ENCODE peak calls at places on chromosomes 7 and 10, in five cellular contexts. One of them, this sample, is unnamed. For H3K36me3 and H3K27me3, the result is how much of the 10 kb centered on the place peaks cover.

GRCh38 chr10:86657396-86658011 is 3.2 kb downstream of the OPN4 start:
- DNase-seq in astrocyte: no peak
- DNase-seq in esophagus squamous epithelium: no peak
- DNase-seq in cardiac muscle cell: no peak
- DNase-seq in fibroblast of lung: no peak
- DNase-seq in this sample: no peak

GRCh38 chr7:139108256-139109187 is 998 bp downstream of the ZC3HAV1 start:
- DNase-seq in astrocyte: peak
- DNase-seq in fibroblast of lung: peak
- DNase-seq in cardiac muscle cell: peak
- DNase-seq in esophagus squamous epithelium: no peak
- DNase-seq in this sample: no peak

GRCh38 chr7:69553190-69553589 is 45.1 kb upstream of the AUTS2 start:
- DNase-seq in astrocyte: no peak
- DNase-seq in fibroblast of lung: no peak
- DNase-seq in cardiac muscle cell: no peak
- DNase-seq in esophagus squamous epithelium: no peak
- DNase-seq in this sample: no peak

GRCh38 chr7:81574723-81575326 is 195.0 kb downstream of the HGF start:
- DNase-seq in cardiac muscle cell: peak
- DNase-seq in esophagus squamous epithelium: no peak
- DNase-seq in astrocyte: peak
- DNase-seq in fibroblast of lung: peak
- DNase-seq in this sample: peak

GRCh38 chr7:79282051-79282694 is 171.3 kb downstream of the MAGI2 start:
- DNase-seq in esophagus squamous epithelium: no peak
- DNase-seq in fibroblast of lung: peak
- DNase-seq in cardiac muscle cell: peak
- DNase-seq in astrocyte: peak
- DNase-seq in this sample: peak

GRCh38 chr10:61356342-61356741 is 96.8 kb downstream of the TMEM26 start:
- DNase-seq in cardiac muscle cell: no peak
- DNase-seq in esophagus squamous epithelium: no peak
- DNase-seq in fibroblast of lung: no peak
- DNase-seq in astrocyte: no peak
- DNase-seq in this sample: peak

GRCh38 chr7:152435384-152436278 is at the start of gene KMT2C:
- DNase-seq in cardiac muscle cell: peak
- DNase-seq in fibroblast of lung: peak
- DNase-seq in esophagus squamous epithelium: no peak
- DNase-seq in astrocyte: no peak
- DNase-seq in this sample: no peak

GRCh38 chr7:18541189-18541870 is 45.8 kb downstream of the HDAC9 start:
- DNase-seq in cardiac muscle cell: peak
- DNase-seq in fibroblast of lung: peak
- DNase-seq in esophagus squamous epithelium: no peak
- DNase-seq in astrocyte: peak
- DNase-seq in this sample: no peak

GRCh38 chr7:74043523-74043951 is 15.6 kb downstream of the ELN start:
- DNase-seq in cardiac muscle cell: peak
- DNase-seq in astrocyte: peak
- DNase-seq in esophagus squamous epithelium: no peak
- DNase-seq in fibroblast of lung: no peak
- DNase-seq in this sample: no peak

GRCh38 chr7:104149822-104150221 is 58.0 kb downstream of the ORC5 start:
- DNase-seq in astrocyte: no peak
- DNase-seq in cardiac muscle cell: no peak
- DNase-seq in fibroblast of lung: no peak
- DNase-seq in esophagus squamous epithelium: no peak
- DNase-seq in this sample: no peak

GRCh38 chr7:73811760-73812168 is 19.0 kb upstream of the CLDN4 start:
- DNase-seq in fibroblast of lung: peak
- DNase-seq in esophagus squamous epithelium: no peak
- DNase-seq in astrocyte: peak
- DNase-seq in cardiac muscle cell: peak
- DNase-seq in this sample: peak

GRCh38 chr7:113085781-113086390 is 741 bp downstream of the GPR85 start:
- DNase-seq in astrocyte: peak
- DNase-seq in fibroblast of lung: peak
- DNase-seq in cardiac muscle cell: peak
- DNase-seq in esophagus squamous epithelium: no peak
- DNase-seq in this sample: no peak

GRCh38 chr10:7311256-7312178 is 99.3 kb downstream of the SFMBT2 start:
- DNase-seq in esophagus squamous epithelium: no peak
- DNase-seq in fibroblast of lung: no peak
- DNase-seq in astrocyte: peak
- DNase-seq in cardiac muscle cell: no peak
- DNase-seq in this sample: peak

GRCh38 chr10:27717851-27718250 is 27.8 kb downstream of the MKX start:
- DNase-seq in fibroblast of lung: no peak
- DNase-seq in esophagus squamous epithelium: no peak
- DNase-seq in cardiac muscle cell: no peak
- DNase-seq in astrocyte: no peak
- DNase-seq in this sample: no peak

GRCh38 chr10:27716521-27716920 is 29.1 kb downstream of the MKX start:
- DNase-seq in cardiac muscle cell: no peak
- DNase-seq in fibroblast of lung: no peak
- DNase-seq in astrocyte: no peak
- DNase-seq in esophagus squamous epithelium: no peak
- DNase-seq in this sample: no peak

GRCh38 chr10:27720529-27720928 is 25.1 kb downstream of the MKX start:
- DNase-seq in cardiac muscle cell: no peak
- DNase-seq in esophagus squamous epithelium: no peak
- DNase-seq in astrocyte: no peak
- DNase-seq in fibroblast of lung: no peak
- DNase-seq in this sample: no peak

GRCh38 chr10:27717191-27717590 is 28.4 kb downstream of the MKX start:
- DNase-seq in astrocyte: no peak
- DNase-seq in esophagus squamous epithelium: no peak
- DNase-seq in fibroblast of lung: no peak
- DNase-seq in cardiac muscle cell: no peak
- DNase-seq in this sample: no peak

DNA sequence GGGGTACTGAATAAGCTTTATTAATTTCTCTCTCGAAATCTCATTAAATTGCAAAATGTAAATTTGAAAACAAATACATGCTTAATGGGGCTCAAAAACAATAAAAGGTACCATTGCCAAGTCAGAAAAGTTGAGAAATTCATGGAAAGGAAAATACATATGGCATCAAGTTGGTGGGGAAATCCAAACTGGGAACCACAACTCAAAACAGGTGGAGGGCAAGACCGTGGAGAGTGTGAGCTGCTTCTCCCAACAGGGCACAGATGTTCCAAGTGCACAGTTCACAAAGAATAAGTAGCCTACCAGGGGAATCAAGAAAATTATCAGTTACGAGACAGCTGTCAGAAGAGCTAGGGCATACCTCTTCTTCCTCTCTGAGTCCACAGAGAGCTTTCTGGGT is 26.6 kb downstream of the MKX start:
- DNase-seq in esophagus squamous epithelium: no peak
- DNase-seq in cardiac muscle cell: no peak
- DNase-seq in astrocyte: no peak
- DNase-seq in fibroblast of lung: no peak
- DNase-seq in this sample: no peak
- H3K36me3 ChIP-seq in esophagus squamous epithelium: under half
- H3K36me3 ChIP-seq in cardiac muscle cell: under half
- H3K36me3 ChIP-seq in astrocyte: under half
- H3K36me3 ChIP-seq in fibroblast of lung: under half
- H3K36me3 ChIP-seq in this sample: under half

DNA sequence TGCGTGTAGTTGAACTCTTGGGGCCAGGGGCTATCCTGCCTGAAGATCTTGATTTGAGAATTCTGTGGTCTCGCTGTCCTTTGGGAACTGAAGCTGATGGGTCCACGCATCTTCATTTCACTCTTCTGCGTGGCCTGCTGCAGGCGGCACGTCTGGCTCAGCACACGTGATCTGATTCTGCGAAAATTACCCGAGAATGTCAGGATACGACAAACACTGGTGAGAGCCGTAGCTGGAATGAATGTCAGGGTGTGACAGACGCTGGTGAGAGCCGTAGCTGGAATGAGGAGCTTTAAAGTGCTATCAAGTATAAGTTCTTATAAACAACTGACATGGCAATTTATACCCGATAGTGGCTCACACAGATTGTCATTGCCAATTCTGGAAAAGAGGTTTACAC is 44.6 kb upstream of the CFAP46 start:
- DNase-seq in astrocyte: no peak
- DNase-seq in fibroblast of lung: no peak
- DNase-seq in esophagus squamous epithelium: no peak
- DNase-seq in cardiac muscle cell: no peak
- DNase-seq in this sample: no peak
- H3K27me3 ChIP-seq in astrocyte: under half
- H3K27me3 ChIP-seq in fibroblast of lung: under half
- H3K27me3 ChIP-seq in esophagus squamous epithelium: under half
- H3K27me3 ChIP-seq in cardiac muscle cell: under half
- H3K27me3 ChIP-seq in this sample: under half

GRCh38 chr10:49609283-49610014 is 661 bp upstream of the SLC18A3 start:
- DNase-seq in astrocyte: no peak
- DNase-seq in cardiac muscle cell: no peak
- DNase-seq in esophagus squamous epithelium: no peak
- DNase-seq in fibroblast of lung: no peak
- DNase-seq in this sample: no peak

GRCh38 chr10:49608925-49609282 is 1.2 kb upstream of the SLC18A3 start:
- DNase-seq in astrocyte: no peak
- DNase-seq in fibroblast of lung: no peak
- DNase-seq in esophagus squamous epithelium: no peak
- DNase-seq in cardiac muscle cell: no peak
- DNase-seq in this sample: no peak

GRCh38 chr10:49606981-49607535 is 3.1 kb upstream of the SLC18A3 start:
- DNase-seq in esophagus squamous epithelium: no peak
- DNase-seq in fibroblast of lung: peak
- DNase-seq in astrocyte: peak
- DNase-seq in cardiac muscle cell: peak
- DNase-seq in this sample: peak

GRCh38 chr10:49610015-49610734 is at the start of gene SLC18A3:
- DNase-seq in esophagus squamous epithelium: no peak
- DNase-seq in cardiac muscle cell: no peak
- DNase-seq in fibroblast of lung: no peak
- DNase-seq in astrocyte: no peak
- DNase-seq in this sample: no peak

GRCh38 chr10:49608166-49608758 is 1.8 kb upstream of the SLC18A3 start:
- DNase-seq in cardiac muscle cell: no peak
- DNase-seq in esophagus squamous epithelium: no peak
- DNase-seq in astrocyte: no peak
- DNase-seq in fibroblast of lung: no peak
- DNase-seq in this sample: no peak
- H3K4me3 ChIP-seq in cardiac muscle cell: no peak
- H3K4me3 ChIP-seq in esophagus squamous epithelium: no peak
- H3K4me3 ChIP-seq in astrocyte: no peak
- H3K4me3 ChIP-seq in fibroblast of lung: no peak
- H3K4me3 ChIP-seq in this sample: no peak

DNA sequence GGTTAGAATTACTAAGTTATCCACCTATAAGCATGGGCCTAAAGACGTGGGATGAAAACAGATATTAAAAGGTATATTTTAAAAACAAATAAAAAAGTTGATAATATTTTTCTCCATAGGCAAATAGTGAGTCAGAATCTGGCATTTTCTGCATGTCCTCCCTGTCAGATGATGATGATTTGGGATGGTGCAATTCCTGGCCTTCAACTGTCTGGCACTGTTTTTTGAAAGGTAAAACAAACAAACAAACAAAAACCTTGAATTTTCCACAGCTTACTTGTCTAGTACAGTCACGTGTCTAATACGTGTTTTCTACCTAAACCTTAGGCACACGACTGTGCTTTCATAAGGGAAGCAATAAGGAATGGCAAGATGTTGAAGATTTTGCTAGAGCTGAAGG is 17.4 kb downstream of the HBP1 start:
- DNase-seq in cardiac muscle cell: no peak
- DNase-seq in astrocyte: no peak
- DNase-seq in fibroblast of lung: no peak
- DNase-seq in esophagus squamous epithelium: no peak
- DNase-seq in this sample: no peak
- H3K36me3 ChIP-seq in cardiac muscle cell: half or more
- H3K36me3 ChIP-seq in astrocyte: under half
- H3K36me3 ChIP-seq in fibroblast of lung: under half
- H3K36me3 ChIP-seq in esophagus squamous epithelium: under half
- H3K36me3 ChIP-seq in this sample: under half

GRCh38 chr10:110168601-110169481 is 38.6 kb upstream of the MXI1 start:
- DNase-seq in fibroblast of lung: no peak
- DNase-seq in cardiac muscle cell: no peak
- DNase-seq in astrocyte: no peak
- DNase-seq in esophagus squamous epithelium: no peak
- DNase-seq in this sample: no peak
- H3K27me3 ChIP-seq in fibroblast of lung: under half
- H3K27me3 ChIP-seq in cardiac muscle cell: under half
- H3K27me3 ChIP-seq in astrocyte: under half
- H3K27me3 ChIP-seq in esophagus squamous epithelium: under half
- H3K27me3 ChIP-seq in this sample: under half

DNA sequence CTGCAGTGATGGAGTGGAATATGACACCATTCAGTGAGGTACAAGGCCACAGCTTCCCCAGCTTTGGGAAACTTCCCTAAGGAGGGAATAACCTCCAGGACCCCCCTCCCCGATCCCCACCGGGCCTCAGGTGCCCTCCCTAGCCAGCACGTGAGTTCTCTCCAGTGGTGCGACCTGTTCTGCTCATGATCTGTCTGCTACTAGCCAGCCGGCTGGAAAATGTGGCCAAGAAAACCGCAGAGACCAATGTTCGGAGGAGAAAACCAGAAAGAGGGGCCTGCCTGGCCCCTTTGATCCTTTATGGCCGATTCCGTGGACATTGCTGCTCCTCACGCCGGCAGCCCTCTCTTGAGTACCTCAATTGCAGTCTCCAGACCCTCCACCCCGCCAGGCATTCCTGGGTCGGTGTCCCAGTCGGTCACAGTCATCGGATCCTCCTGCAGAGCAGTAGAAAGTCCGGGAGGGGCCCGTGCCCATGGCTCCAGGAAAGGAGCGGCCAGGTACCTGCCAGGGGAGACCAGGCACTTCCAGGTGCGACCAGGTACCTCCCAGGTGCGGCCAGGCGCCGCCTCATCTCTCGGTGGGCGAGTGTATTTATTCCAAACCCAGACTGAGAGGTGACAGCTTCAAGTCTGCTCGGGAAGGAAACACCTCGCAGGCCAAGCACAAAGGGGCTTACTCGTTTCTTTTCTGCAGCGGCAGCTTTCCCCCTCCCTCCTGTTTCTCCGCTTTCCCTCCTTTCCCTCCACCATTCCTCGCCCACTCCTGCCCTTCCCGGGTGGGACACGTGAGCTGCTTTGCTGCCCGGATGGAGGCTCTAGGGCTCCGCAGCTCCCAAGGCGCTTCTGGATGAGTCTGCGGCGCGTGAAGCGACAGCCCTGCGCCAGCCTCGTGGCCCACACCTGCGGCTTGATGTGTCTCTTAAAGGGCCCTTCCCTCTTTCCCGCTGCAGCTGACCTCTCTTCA is 39.6 kb upstream of the AGK start:
- DNase-seq in astrocyte: no peak
- DNase-seq in fibroblast of lung: no peak
- DNase-seq in esophagus squamous epithelium: no peak
- DNase-seq in cardiac muscle cell: no peak
- DNase-seq in this sample: no peak
- H3K4me3 ChIP-seq in astrocyte: no peak
- H3K4me3 ChIP-seq in fibroblast of lung: no peak
- H3K4me3 ChIP-seq in esophagus squamous epithelium: peak
- H3K4me3 ChIP-seq in cardiac muscle cell: peak
- H3K4me3 ChIP-seq in this sample: peak